ENCODE peak calls at places on chromosomes 7 and 10, in eight cellular contexts. N is GM12878; S is BE2C; D is CD4-positive, alpha-beta T cell; B is GM12865; T is psoas muscle; C is endothelial cell of umbilical vein; Z is pancreas. I is an unnamed sample.

GRCh38 chr10:72764151-72764550 is 72.2 kb downstream of the MCU start:
- DNase-seq in N (no peak), S (no peak), D (no peak), B (no peak), T (no peak), C (no peak), Z (no peak), I (no peak)

GRCh38 chr7:142150869-142151268 is 39.4 kb downstream of the MGAM2 start:
- DNase-seq in N (no peak), S (no peak), D (no peak), B (no peak), T (no peak), C (no peak), Z (no peak), I (no peak)

GRCh38 chr7:128347573-128348147 is 4.0 kb upstream of the RBM28 start:
- DNase-seq in N (no peak), S (peak), D (peak), B (peak), T (peak), C (peak), Z (peak), I (peak)

GRCh38 chr7:41809487-41810257 is 106.8 kb upstream of the INHBA start:
- DNase-seq in N (no peak), S (no peak), D (no peak), B (no peak), T (no peak), C (no peak), Z (no peak), I (no peak)

GRCh38 chr7:95430864-95431263 is 4.0 kb downstream of the PON2 start:
- DNase-seq in N (no peak), S (no peak), D (no peak), B (no peak), T (no peak), C (no peak), Z (no peak), I (no peak)

GRCh38 chr7:132066776-132067175 is 509.5 kb downstream of the PLXNA4 start:
- DNase-seq in N (no peak), S (peak), D (no peak), B (no peak), T (peak), C (no peak), Z (no peak), I (no peak)

GRCh38 chr7:27107901-27108381 is 5.5 kb upstream of the HOXA2 start:
- DNase-seq in N (no peak), S (no peak), D (no peak), B (no peak), T (no peak), C (no peak), Z (no peak), I (no peak)

GRCh38 chr7:19111474-19112143 is 5.8 kb downstream of the TWIST1 start:
- DNase-seq in N (no peak), S (no peak), D (no peak), B (no peak), T (no peak), C (no peak), Z (no peak), I (no peak)

GRCh38 chr10:131371571-131371970 is 60.0 kb upstream of the TCERG1L start:
- DNase-seq in N (no peak), S (no peak), D (no peak), B (no peak), T (no peak), C (no peak), Z (no peak), I (no peak)

GRCh38 chr7:108270385-108270784 is 140.2 kb upstream of the LAMB4 start:
- DNase-seq in N (no peak), S (no peak), D (no peak), B (peak), T (no peak), C (no peak), Z (no peak), I (peak)

GRCh38 chr7:102860351-102860811 is 52.4 kb upstream of the LRRC17 start:
- DNase-seq in N (no peak), S (no peak), D (no peak), B (no peak), T (no peak), C (peak), Z (no peak), I (no peak)

GRCh38 chr10:23095966-23096813 is 811 bp downstream of the MSRB2 start:
- DNase-seq in N (no peak), S (peak), D (peak), B (peak), T (peak), C (peak), Z (peak), I (peak)

GRCh38 chr7:7321681-7322080 is 139.3 kb downstream of the C1GALT1 start:
- DNase-seq in N (peak), S (no peak), D (no peak), B (peak), T (no peak), C (no peak), Z (no peak), I (peak)

GRCh38 chr10:125162181-125162906 is 2.0 kb upstream of the CTBP2 start:
- DNase-seq in N (no peak), S (no peak), D (no peak), B (no peak), T (no peak), C (no peak), Z (peak), I (no peak)

GRCh38 chr10:125159486-125159931 is 854 bp downstream of the CTBP2 start:
- DNase-seq in N (no peak), S (no peak), D (no peak), B (no peak), T (peak), C (no peak), Z (peak), I (peak)

GRCh38 chr10:125159932-125160855 is at the start of gene CTBP2:
- DNase-seq in N (no peak), S (peak), D (no peak), B (no peak), T (peak), C (peak), Z (peak), I (peak)

GRCh38 chr10:125161570-125162139 is 1.3 kb upstream of the CTBP2 start:
- DNase-seq in N (no peak), S (no peak), D (no peak), B (peak), T (peak), C (no peak), Z (peak), I (peak)

DNA sequence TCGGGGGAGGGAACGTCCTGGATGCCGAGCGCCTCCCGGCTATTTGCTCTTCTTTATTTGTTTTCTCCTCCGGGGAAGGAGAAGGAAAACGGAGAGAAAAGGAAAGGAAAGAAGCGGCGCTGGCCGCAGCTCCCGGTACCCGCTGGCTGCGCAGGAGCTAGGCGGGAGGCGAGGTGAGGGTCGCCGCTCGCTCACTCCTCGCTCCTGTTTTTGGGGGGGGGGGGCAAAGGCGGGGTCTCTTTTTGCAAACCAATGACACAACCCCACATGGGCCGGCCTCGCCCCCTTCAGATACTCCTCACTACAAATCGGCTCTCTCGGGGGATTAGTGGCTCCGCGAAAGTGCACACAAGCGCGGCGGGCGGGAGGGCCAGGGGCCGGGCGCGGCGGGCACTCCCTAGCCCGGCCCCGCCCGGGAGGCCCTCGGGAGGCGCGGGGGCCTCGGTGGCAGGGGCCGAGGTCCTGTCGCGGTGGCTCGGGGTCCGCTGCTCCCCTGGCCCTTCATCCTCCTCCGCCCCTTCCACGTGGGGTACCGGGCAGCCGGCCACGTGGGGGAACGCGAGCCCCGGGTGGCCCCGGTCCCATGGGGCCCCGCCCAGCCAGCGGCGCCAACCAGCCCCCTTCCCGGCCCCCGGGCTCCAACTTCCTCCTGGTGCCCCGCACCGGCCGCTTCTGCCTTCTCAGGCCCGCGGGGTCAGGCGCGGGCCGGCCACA is 650 bp upstream of the CTBP2 start:
- DNase-seq in N (no peak), S (peak), D (no peak), B (no peak), T (peak), C (peak), Z (peak), I (peak)
- TF ChIP-seq CTCF in N (no peak), S (no peak), D (no peak), B (no peak), T (no peak), C (peak), Z (no peak), I (no peak)

GRCh38 chr10:46098379-46098778 is 52.3 kb upstream of the MSMB start:
- DNase-seq in N (no peak), S (no peak), D (no peak), B (no peak), T (no peak), C (no peak), Z (no peak), I (no peak)
- TF ChIP-seq CTCF in N (no peak), S (no peak), D (no peak), B (no peak), T (no peak), C (no peak), Z (no peak), I (no peak)

DNA sequence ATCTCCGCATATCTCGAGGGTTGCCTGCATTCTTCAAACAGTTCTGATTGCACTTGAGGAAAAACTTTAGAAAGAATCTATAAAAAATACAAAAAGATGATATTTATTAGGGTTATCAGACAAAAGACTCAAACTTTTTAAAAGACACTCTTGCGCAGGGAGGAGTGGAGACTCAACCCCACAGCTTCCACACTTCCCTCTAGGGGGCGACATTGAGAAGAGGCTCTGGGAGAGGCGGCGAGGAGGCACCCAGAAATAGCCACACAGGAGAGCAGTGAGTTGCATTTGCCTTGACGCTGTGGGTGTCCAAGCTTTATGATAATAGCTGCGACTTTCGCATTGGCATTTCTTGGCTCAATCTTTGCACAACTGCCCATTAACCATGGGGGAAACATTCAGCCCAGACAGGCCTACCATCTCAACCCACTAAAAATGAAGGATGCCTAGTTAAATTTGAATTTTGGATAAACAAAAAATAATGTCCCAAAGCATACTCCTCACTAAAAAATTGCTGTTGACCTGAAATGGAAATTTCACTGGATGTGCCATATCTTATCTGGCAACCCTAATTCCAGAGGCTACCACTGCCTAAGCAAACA is 86.2 kb downstream of the EBF3 start:
- DNase-seq in N (no peak), S (peak), D (peak), B (peak), T (no peak), C (no peak), Z (peak), I (peak)
- TF ChIP-seq CTCF in N (peak), S (peak), D (peak), B (peak), T (peak), C (peak), Z (peak), I (peak)

DNA sequence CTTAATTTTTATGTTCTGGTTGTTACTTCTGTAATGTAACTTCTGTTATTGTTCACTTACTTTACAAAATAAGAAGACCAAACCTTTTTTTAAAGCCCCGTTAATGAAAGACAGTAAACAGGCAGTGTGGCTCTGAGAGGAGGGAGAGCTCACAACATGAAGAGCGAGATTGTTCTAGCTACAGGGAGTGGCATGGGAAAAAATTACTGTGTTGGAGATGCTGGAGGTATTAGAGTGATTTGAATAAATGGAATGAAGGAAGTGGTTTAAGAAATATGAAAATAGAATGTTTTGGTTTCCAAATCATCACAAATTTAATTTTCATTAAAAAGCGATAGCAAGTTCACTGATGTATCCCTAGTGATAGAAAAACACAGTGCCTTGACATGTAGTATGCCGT is 31.8 kb downstream of the REEP3 start:
- DNase-seq in N (no peak), S (no peak), D (no peak), B (no peak), T (no peak), C (no peak), Z (no peak), I (no peak)
- TF ChIP-seq CTCF in N (no peak), S (no peak), D (no peak), B (no peak), T (no peak), C (no peak), Z (no peak), I (no peak)

GRCh38 chr7:98870807-98871491 is 1.1 kb upstream of the TMEM130 start:
- DNase-seq in N (no peak), S (no peak), D (no peak), B (no peak), T (no peak), C (no peak), Z (peak), I (no peak)

GRCh38 chr7:98874942-98875341 is 3.4 kb upstream of the TRRAP start:
- DNase-seq in N (no peak), S (no peak), D (no peak), B (no peak), T (no peak), C (no peak), Z (no peak), I (no peak)

GRCh38 chr7:98870071-98870651 is 347 bp upstream of the TMEM130 start:
- DNase-seq in N (peak), S (peak), D (peak), B (peak), T (peak), C (no peak), Z (peak), I (peak)

GRCh38 chr7:98869374-98870070 is at the start of gene TMEM130:
- DNase-seq in N (no peak), S (no peak), D (no peak), B (no peak), T (no peak), C (no peak), Z (peak), I (no peak)

GRCh38 chr7:98872328-98872924 is 2.6 kb upstream of the TMEM130 start:
- DNase-seq in N (no peak), S (peak), D (no peak), B (peak), T (no peak), C (no peak), Z (peak), I (no peak)
- TF ChIP-seq CTCF in N (peak), S (peak), D (peak), B (peak), T (peak), C (no peak), Z (no peak), I (peak)

GRCh38 chr10:81873932-81874816 is 820 bp upstream of the NRG3 start:
- DNase-seq in N (no peak), S (peak), D (no peak), B (no peak), T (peak), C (peak), Z (peak), I (peak)
- TF ChIP-seq CTCF in N (no peak), S (no peak), D (no peak), B (no peak), T (no peak), C (peak), Z (no peak), I (no peak)

GRCh38 chr7:45178241-45179225 is 20.9 kb downstream of the RAMP3 start:
- DNase-seq in N (no peak), S (peak), D (no peak), B (peak), T (no peak), C (no peak), Z (peak), I (no peak)
- TF ChIP-seq CTCF in N (peak), S (peak), D (no peak), B (peak), T (no peak), C (no peak), Z (no peak), I (no peak)

GRCh38 chr10:121710207-121710606 is 112.0 kb upstream of the FGFR2 start:
- DNase-seq in N (no peak), S (peak), D (no peak), B (no peak), T (no peak), C (no peak), Z (no peak), I (no peak)

GRCh38 chr10:121710971-121711370 is 112.7 kb upstream of the FGFR2 start:
- DNase-seq in N (no peak), S (no peak), D (no peak), B (no peak), T (no peak), C (no peak), Z (no peak), I (no peak)

GRCh38 chr10:121708921-121709625 is 110.8 kb upstream of the FGFR2 start:
- DNase-seq in N (no peak), S (no peak), D (no peak), B (no peak), T (no peak), C (no peak), Z (no peak), I (no peak)

GRCh38 chr10:121715076-121715475 is 116.8 kb upstream of the FGFR2 start:
- DNase-seq in N (no peak), S (no peak), D (no peak), B (no peak), T (no peak), C (no peak), Z (no peak), I (no peak)

DNA sequence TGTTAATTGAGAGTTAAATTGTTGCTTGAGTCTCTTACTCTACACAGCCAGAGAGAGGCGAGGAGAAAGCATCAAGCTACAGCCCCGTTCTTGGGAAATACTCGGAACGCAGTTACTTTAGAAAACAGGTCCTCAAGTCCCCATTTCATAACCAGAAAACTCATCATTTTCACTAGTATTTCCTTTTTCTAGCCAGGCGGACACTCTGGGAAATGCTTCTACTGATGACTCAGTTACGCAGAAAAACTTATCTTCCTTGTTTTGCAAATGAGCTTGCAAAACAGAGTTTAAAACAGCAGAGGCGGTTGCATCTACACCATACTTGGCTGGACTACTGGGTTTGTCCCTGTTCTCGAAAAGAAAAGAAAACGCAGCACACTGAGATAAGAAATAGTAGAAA is 111.4 kb upstream of the FGFR2 start:
- DNase-seq in N (no peak), S (no peak), D (no peak), B (no peak), T (no peak), C (no peak), Z (no peak), I (no peak)
- TF ChIP-seq CTCF in N (no peak), S (no peak), D (no peak), B (no peak), T (no peak), C (no peak), Z (no peak), I (no peak)

DNA sequence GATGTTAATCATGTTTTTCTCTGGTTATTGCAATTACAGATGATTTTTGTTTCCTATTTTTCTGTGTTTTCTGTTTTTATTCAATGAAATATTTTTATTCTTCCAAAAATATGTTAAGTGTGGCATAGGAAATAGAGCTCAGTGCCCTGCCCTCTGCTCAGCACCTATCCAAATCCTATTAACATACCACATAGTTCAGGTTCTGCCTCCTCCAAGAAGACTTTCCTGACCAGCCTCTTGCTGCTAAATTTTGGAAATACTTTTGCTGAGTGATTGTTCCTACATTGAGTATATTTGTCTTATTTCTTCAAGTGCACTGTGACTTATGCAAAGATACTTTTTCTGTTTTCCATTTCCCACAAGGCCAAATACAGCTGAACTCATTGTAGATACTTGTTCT is 677.1 kb downstream of the LRMDA start:
- DNase-seq in N (no peak), S (no peak), D (no peak), B (no peak), T (no peak), C (no peak), Z (no peak), I (no peak)
- TF ChIP-seq CTCF in N (no peak), S (no peak), D (no peak), B (no peak), T (no peak), C (no peak), Z (no peak), I (no peak)